ENCODE peak calls at places on chromosomes 16 and 17, in seven cellular contexts. W is hepatic stellate cell, H is left colon, C is iris pigment epithelial cell, U is HuH-7.5, Q is hypothalamus, F is GM12865. K is an unnamed sample.

GRCh38 chr16:87431926-87432325 is 39.8 kb downstream of the MAP1LC3B start:
- DNase-seq in Q (no peak), U (no peak), F (no peak), H (no peak), W (peak; percentile 82), C (peak; percentile 88), K (peak; percentile 90)

GRCh38 chr17:30450125-30451027 is 26.8 kb upstream of the GOSR1 start:
- DNase-seq in F (no peak), H (no peak), C (peak; percentile 81), U (peak; percentile 15), Q (no peak), W (no peak), K (peak; percentile 61)

GRCh38 chr16:79500305-79500704 is 100.2 kb downstream of the MAF start:
- DNase-seq in W (no peak), H (no peak), C (no peak), F (no peak), Q (no peak), U (no peak), K (no peak)

GRCh38 chr17:29972277-29972676 is 30.8 kb downstream of the EFCAB5 start:
- DNase-seq in C (no peak), Q (no peak), W (no peak), H (no peak), F (no peak), U (no peak), K (no peak)

GRCh38 chr17:54948380-54948779 is 20.1 kb downstream of the COX11 start:
- DNase-seq in H (no peak), W (peak; percentile 63), U (no peak), Q (no peak), F (peak; percentile 7), C (peak; percentile 98), K (peak; percentile 93)

GRCh38 chr16:57797526-57798266 is 4.6 kb downstream of the KIFC3 start:
- DNase-seq in F (no peak), Q (no peak), C (no peak), H (no peak), W (no peak), U (peak; percentile 89), K (no peak)

GRCh38 chr16:11791144-11791828 is 5.8 kb downstream of the ZC3H7A start:
- DNase-seq in U (no peak), Q (no peak), W (no peak), F (no peak), C (no peak), H (no peak), K (no peak)

GRCh38 chr16:68264128-68265077 is at the start of gene SLC7A6:
- DNase-seq in F (peak; percentile 92), W (peak; percentile 93), U (peak; percentile 93), Q (peak; percentile 26), H (peak; percentile 68), C (peak; percentile 79), K (peak; percentile 64)

GRCh38 chr17:50203589-50204345 is 2.3 kb upstream of the COL1A1 start:
- DNase-seq in C (peak; percentile 83), W (peak; percentile 86), F (no peak), U (no peak), H (no peak), Q (no peak), K (peak; percentile 99)

GRCh38 chr16:88461291-88462269 is 8.5 kb downstream of the ZFPM1 start:
- DNase-seq in H (no peak), Q (no peak), C (no peak), F (no peak), W (no peak), U (peak; percentile 98), K (peak; percentile 14)

GRCh38 chr17:81140695-81141094 is 24.6 kb upstream of the PVALEF start:
- DNase-seq in U (no peak), C (no peak), W (no peak), H (no peak), Q (no peak), F (no peak), K (no peak)

GRCh38 chr16:49498241-49499017 is 124.8 kb downstream of the C16orf78 start:
- DNase-seq in F (no peak), U (no peak), C (no peak), Q (no peak), H (peak; percentile 14), W (no peak), K (no peak)

GRCh38 chr17:62965649-62966425 is at the start of gene TANC2:
- DNase-seq in C (peak; percentile 80), Q (peak; percentile 37), W (peak; percentile 87), H (peak; percentile 86), F (peak; percentile 73), U (peak; percentile 81), K (peak; percentile 82)

GRCh38 chr16:81894592-81894991 is 115.5 kb downstream of the PLCG2 start:
- DNase-seq in U (no peak), W (no peak), F (no peak), Q (no peak), H (no peak), C (no peak), K (no peak)

GRCh38 chr17:42023524-42024349 is 3.8 kb downstream of the NKIRAS2 start:
- DNase-seq in H (peak; percentile 41), U (no peak), F (no peak), W (no peak), C (peak; percentile 41), Q (no peak), K (no peak)

GRCh38 chr17:1197379-1197778 is 17.6 kb upstream of the ABR start:
- DNase-seq in C (peak; percentile 92), U (no peak), F (peak; percentile 50), Q (no peak), W (no peak), H (peak; percentile 42), K (peak; percentile 70)